ENCODE peak calls at places on chromosomes 2 and 18, in five cellular contexts. Q, J, O, B and V are unnamed samples.
A peak's percentile ranks its signal among the peaks of the same experiment; 100 is the strongest.

GRCh38 chr2:50808694-50809093 is 223.2 kb downstream of the NRXN1 start:
- DNase-seq in Q (no peak), J (no peak), O (no peak), B (no peak), V (no peak)

GRCh38 chr2:224263571-224264043 is 138.3 kb downstream of the FAM124B start:
- DNase-seq in Q (no peak), J (no peak), O (no peak), B (peak; percentile 69), V (peak; percentile 10)

GRCh38 chr2:68251855-68252406 is 401 bp downstream of the PPP3R1 start:
- DNase-seq in Q (peak; percentile 62), J (peak; percentile 66), O (peak; percentile 92), B (peak; percentile 66), V (no peak)

GRCh38 chr2:215328066-215328465 is 16.2 kb downstream of the ATIC start:
- DNase-seq in Q (no peak), J (no peak), O (no peak), B (no peak), V (no peak)

GRCh38 chr2:197113221-197113831 is 186.8 kb upstream of the PGAP1 start:
- DNase-seq in Q (no peak), J (no peak), O (no peak), B (peak; percentile 68), V (peak; percentile 67)

GRCh38 chr18:48428494-48429177 is 19.5 kb upstream of the ZBTB7C start:
- DNase-seq in Q (no peak), J (no peak), O (no peak), B (no peak), V (peak; percentile 44)

GRCh38 chr2:175004980-175005832 is at the start of gene CHN1:
- DNase-seq in Q (peak; percentile 75), J (peak; percentile 63), O (peak; percentile 95), B (peak; percentile 88), V (peak; percentile 52)

GRCh38 chr2:119512946-119513345 is 11.3 kb downstream of the SCTR start:
- DNase-seq in Q (no peak), J (no peak), O (no peak), B (no peak), V (no peak)

GRCh38 chr2:40244251-40245010 is 207.5 kb downstream of the SLC8A1 start:
- DNase-seq in Q (no peak), J (peak; percentile 28), O (no peak), B (peak; percentile 77), V (peak; percentile 79)

GRCh38 chr18:23135679-23136325 is 517 bp downstream of the CABLES1 start:
- DNase-seq in Q (no peak), J (peak; percentile 52), O (peak; percentile 92), B (peak; percentile 75), V (peak; percentile 33)

GRCh38 chr2:44107086-44107740 is 61.5 kb upstream of the PPM1B start:
- DNase-seq in Q (no peak), J (no peak), O (no peak), B (no peak), V (no peak)

DNA sequence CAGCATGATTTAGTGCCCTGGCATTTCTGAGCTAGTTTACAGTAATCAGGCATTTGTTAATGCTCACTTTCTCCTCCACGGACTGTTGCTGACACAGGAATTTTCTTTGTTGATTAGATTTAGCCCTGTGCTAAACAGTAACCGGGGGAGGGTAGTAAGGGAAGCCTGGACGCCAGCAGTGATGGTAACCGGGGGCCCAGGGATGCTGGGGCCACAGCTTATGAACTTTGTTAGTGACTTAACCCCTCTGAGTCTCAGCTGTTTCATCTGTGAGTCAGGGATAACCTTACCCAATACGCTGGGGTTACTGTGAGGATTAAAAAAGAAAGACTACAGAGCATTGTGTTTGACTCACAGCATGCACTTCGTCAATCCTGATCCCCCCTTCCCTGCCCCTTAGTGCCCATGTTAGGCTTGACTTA is 33.5 kb downstream of the KLHL29 start:
- DNase-seq in Q (no peak), J (no peak), O (no peak), B (peak; percentile 92), V (peak; percentile 63)
- H3K4me3 ChIP-seq in Q (no peak overlapping the region), J (no peak overlapping the region), O (no peak overlapping the region), B (peak overlapping the region; percentile 45), V (no peak overlapping the region)

GRCh38 chr18:12879840-12880531 is 4.1 kb downstream of the PTPN2 start:
- DNase-seq in Q (no peak), J (no peak), O (no peak), B (no peak), V (no peak)
- H3K4me3 ChIP-seq in Q (no peak overlapping the region), J (no peak overlapping the region), O (no peak overlapping the region), B (no peak overlapping the region), V (no peak overlapping the region)

DNA sequence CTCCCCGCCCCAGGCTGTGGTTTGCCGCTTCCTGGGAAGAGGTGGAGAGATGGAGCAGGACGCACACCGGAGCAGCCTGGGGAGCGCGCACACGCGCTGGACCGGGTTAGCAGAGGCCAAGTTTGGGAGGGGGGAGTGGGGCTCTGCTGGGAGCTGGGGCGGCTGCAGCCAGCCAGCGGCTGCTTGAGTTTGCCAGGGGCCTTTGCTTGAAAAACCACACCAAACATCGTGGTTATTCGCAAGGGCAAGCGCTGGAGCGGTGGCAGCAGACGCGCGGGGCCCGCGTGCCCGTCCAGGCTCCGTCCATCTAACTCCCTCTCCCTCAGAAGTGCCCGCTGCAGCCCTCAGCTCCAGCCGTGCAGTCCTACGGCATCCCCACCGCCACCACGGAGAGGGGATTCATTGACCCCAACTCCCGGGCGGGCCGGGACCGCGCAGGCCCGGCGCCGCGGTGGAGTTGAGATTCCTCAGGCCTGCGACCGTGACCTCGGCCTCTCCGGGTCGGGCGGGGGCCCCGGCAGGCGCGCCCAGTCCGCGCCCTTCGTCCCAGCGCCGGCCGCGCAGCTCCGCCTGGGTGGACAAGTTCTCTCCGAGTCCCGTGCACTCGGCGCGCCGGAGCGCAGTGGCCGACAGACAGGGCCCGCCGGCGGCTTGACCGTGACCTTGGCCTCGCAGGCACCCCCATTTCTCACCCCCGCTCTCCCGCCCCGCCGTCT is 4.5 kb downstream of the PTGR3 start:
- DNase-seq in Q (no peak), J (no peak), O (peak; percentile 90), B (peak; percentile 45), V (peak; percentile 32)
- H3K4me3 ChIP-seq in Q (no peak overlapping the region), J (peak overlapping the region; percentile 40), O (peak overlapping the region; percentile 27), B (peak overlapping the region; percentile 54), V (peak overlapping the region; percentile 56)

GRCh38 chr2:103152556-103152955 is 390.7 kb downstream of the TMEM182 start:
- DNase-seq in Q (no peak), J (no peak), O (no peak), B (no peak), V (no peak)

GRCh38 chr2:103151046-103151445 is 389.2 kb downstream of the TMEM182 start:
- DNase-seq in Q (no peak), J (no peak), O (no peak), B (no peak), V (no peak)

GRCh38 chr2:103153580-103153979 is 391.7 kb downstream of the TMEM182 start:
- DNase-seq in Q (no peak), J (no peak), O (no peak), B (no peak), V (no peak)

GRCh38 chr2:103159018-103159417 is 397.2 kb downstream of the TMEM182 start:
- DNase-seq in Q (no peak), J (no peak), O (no peak), B (no peak), V (no peak)

GRCh38 chr2:103155308-103155707 is 393.5 kb downstream of the TMEM182 start:
- DNase-seq in Q (no peak), J (no peak), O (no peak), B (no peak), V (no peak)
- H3K4me3 ChIP-seq in Q (no peak overlapping the region), J (no peak overlapping the region), O (no peak overlapping the region), B (no peak overlapping the region), V (no peak overlapping the region)

GRCh38 chr2:241560883-241561474 is 2.4 kb downstream of the BOK start:
- DNase-seq in Q (no peak), J (no peak), O (peak; percentile 76), B (peak; percentile 40), V (no peak)
- H3K4me3 ChIP-seq in Q (no peak overlapping the region), J (peak overlapping the region; percentile 82), O (peak overlapping the region; percentile 74), B (peak overlapping the region; percentile 81), V (peak overlapping the region; percentile 22)

DNA sequence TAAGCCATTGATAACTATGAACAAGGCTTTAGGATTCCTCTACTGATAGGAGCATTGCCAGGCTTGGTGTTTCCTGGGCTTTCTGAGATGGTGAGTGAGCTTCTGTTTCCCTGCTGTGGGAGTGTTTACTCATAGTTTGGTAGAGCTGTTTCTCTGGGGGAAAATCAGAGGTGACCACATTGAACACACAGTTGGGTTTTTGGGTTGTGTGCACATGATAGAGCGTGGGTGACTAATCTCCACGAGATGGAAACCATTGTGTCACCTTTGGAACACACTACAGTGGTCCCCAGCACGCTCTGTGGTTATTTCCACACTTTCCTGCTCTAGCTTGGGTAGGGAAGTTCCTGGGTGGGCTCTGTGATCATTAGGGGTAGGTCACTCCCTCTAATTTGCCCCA is 5.4 kb downstream of the IL1R1 start:
- DNase-seq in Q (no peak), J (no peak), O (no peak), B (peak; percentile 68), V (peak; percentile 79)
- H3K4me3 ChIP-seq in Q (no peak overlapping the region), J (no peak overlapping the region), O (no peak overlapping the region), B (no peak overlapping the region), V (no peak overlapping the region)

DNA sequence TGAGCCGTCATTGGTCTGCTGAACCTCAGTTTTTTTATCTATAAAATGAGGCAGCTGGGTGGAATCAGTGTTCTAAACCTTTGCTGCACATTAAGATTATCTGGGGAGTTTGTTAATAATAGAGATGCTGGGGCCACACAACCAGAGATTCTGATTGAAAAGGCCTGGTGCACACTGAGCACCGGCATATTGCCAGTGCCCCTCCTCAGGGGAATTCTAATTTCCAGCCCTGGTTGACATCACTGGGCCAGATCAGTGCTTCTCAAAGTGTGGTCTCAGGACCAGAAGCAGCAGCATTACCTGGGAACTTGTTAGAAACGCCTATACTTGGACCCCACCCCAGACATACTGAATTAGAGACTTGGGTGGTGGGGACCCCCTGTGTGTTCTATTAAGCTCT is 112.5 kb downstream of the SETBP1 start:
- DNase-seq in Q (no peak), J (no peak), O (no peak), B (no peak), V (no peak)
- H3K4me3 ChIP-seq in Q (no peak overlapping the region), J (no peak overlapping the region), O (no peak overlapping the region), B (no peak overlapping the region), V (no peak overlapping the region)